ENCODE peak calls at places on chromosomes 13 and 19, in four cellular contexts. Q is substantia nigra, U is heart right ventricle, W is amniotic stem cell. E is an unnamed sample.

GRCh38 chr19:31054430-31054829 is 294.8 kb downstream of the TSHZ3 start:
- DNase-seq in U (peak; percentile 14), W (peak; percentile 6), Q (no peak), E (no peak)

GRCh38 chr19:50902640-50903039 is 8.6 kb downstream of the KLK4 start:
- DNase-seq in W (no peak), Q (no peak), U (no peak), E (no peak)

GRCh38 chr19:18674616-18675015 is 8.9 kb upstream of the CRTC1 start:
- DNase-seq in W (no peak), Q (no peak), U (peak; percentile 72), E (peak; percentile 20)

GRCh38 chr13:29844441-29844840 is 6.0 kb downstream of the UBL3 start:
- DNase-seq in Q (no peak), U (no peak), W (no peak), E (no peak)

GRCh38 chr13:21638319-21639282 is 32.3 kb upstream of the FGF9 start:
- DNase-seq in U (no peak), Q (no peak), W (no peak), E (peak; percentile 11)

GRCh38 chr19:5287066-5287465 is 53.5 kb downstream of the PTPRS start:
- DNase-seq in U (no peak), W (no peak), Q (no peak), E (no peak)

GRCh38 chr13:26616126-26616525 is 58.6 kb downstream of the WASF3 start:
- DNase-seq in Q (no peak), U (no peak), W (peak; percentile 29), E (no peak)

GRCh38 chr19:55156202-55157063 is 1.1 kb downstream of the TNNI3 start:
- DNase-seq in W (no peak), U (peak; percentile 70), Q (no peak), E (no peak)

GRCh38 chr13:42129033-42129432 is 80.6 kb downstream of the DGKH start:
- DNase-seq in Q (no peak), U (no peak), W (no peak), E (no peak)

E was measured in midbrain.